ENCODE peak calls at places on chromosomes 12 and 14, in eight cellular contexts. One of them, this sample, is unnamed.
A peak's percentile ranks its signal among the peaks of the same experiment; 100 is the strongest.

GRCh38 chr12:61023231-61023630 is 1237.0 kb upstream of the USP15 start:
- DNase-seq in GM23338: no peak
- DNase-seq in upper lobe of right lung: peak; percentile 45
- DNase-seq in A673: no peak
- DNase-seq in right lobe of liver: peak; percentile 34
- DNase-seq in suprapubic skin: no peak
- DNase-seq in A549: no peak
- DNase-seq in left lung: no peak
- DNase-seq in this sample: no peak

GRCh38 chr14:59439256-59440015 is 25.7 kb downstream of the GPR135 start:
- DNase-seq in GM23338: no peak
- DNase-seq in upper lobe of right lung: no peak
- DNase-seq in A673: no peak
- DNase-seq in right lobe of liver: no peak
- DNase-seq in suprapubic skin: no peak
- DNase-seq in A549: no peak
- DNase-seq in left lung: no peak
- DNase-seq in this sample: no peak

GRCh38 chr12:1760566-1761382 is 59.6 kb upstream of the LRTM2 start:
- DNase-seq in GM23338: no peak
- DNase-seq in upper lobe of right lung: no peak
- DNase-seq in A673: no peak
- DNase-seq in right lobe of liver: no peak
- DNase-seq in suprapubic skin: no peak
- DNase-seq in A549: peak; percentile 79
- DNase-seq in left lung: no peak
- DNase-seq in this sample: no peak

GRCh38 chr14:32709072-32709471 is 229.6 kb upstream of the NPAS3 start:
- DNase-seq in GM23338: no peak
- DNase-seq in upper lobe of right lung: no peak
- DNase-seq in A673: peak; percentile 64
- DNase-seq in right lobe of liver: no peak
- DNase-seq in suprapubic skin: no peak
- DNase-seq in A549: peak; percentile 11
- DNase-seq in left lung: no peak
- DNase-seq in this sample: no peak

GRCh38 chr12:106080786-106081185 is 58.0 kb downstream of the NUAK1 start:
- DNase-seq in GM23338: no peak
- DNase-seq in upper lobe of right lung: no peak
- DNase-seq in A673: no peak
- DNase-seq in right lobe of liver: no peak
- DNase-seq in suprapubic skin: no peak
- DNase-seq in A549: no peak
- DNase-seq in left lung: no peak
- DNase-seq in this sample: no peak

GRCh38 chr12:26461799-26462198 is 266.4 kb downstream of the SSPN start:
- DNase-seq in GM23338: no peak
- DNase-seq in upper lobe of right lung: no peak
- DNase-seq in A673: no peak
- DNase-seq in right lobe of liver: no peak
- DNase-seq in suprapubic skin: no peak
- DNase-seq in A549: no peak
- DNase-seq in left lung: no peak
- DNase-seq in this sample: no peak

GRCh38 chr12:14989790-14990189 is 16.9 kb downstream of the PDE6H start:
- DNase-seq in GM23338: no peak
- DNase-seq in upper lobe of right lung: no peak
- DNase-seq in A673: no peak
- DNase-seq in right lobe of liver: no peak
- DNase-seq in suprapubic skin: no peak
- DNase-seq in A549: no peak
- DNase-seq in left lung: no peak
- DNase-seq in this sample: no peak

GRCh38 chr14:73714656-73715081 is 485 bp upstream of the PNMA1 start:
- DNase-seq in GM23338: no peak
- DNase-seq in upper lobe of right lung: no peak
- DNase-seq in A673: no peak
- DNase-seq in right lobe of liver: no peak
- DNase-seq in suprapubic skin: no peak
- DNase-seq in A549: no peak
- DNase-seq in left lung: no peak
- DNase-seq in this sample: no peak

GRCh38 chr14:76267322-76268012 is 108.5 kb upstream of the ESRRB start:
- DNase-seq in GM23338: peak; percentile 80
- DNase-seq in upper lobe of right lung: peak; percentile 84
- DNase-seq in A673: peak; percentile 64
- DNase-seq in right lobe of liver: peak; percentile 78
- DNase-seq in suprapubic skin: no peak
- DNase-seq in A549: no peak
- DNase-seq in left lung: peak; percentile 64
- DNase-seq in this sample: peak; percentile 68

GRCh38 chr14:52692248-52692962 is 3.0 kb downstream of the ERO1A start:
- DNase-seq in GM23338: no peak
- DNase-seq in upper lobe of right lung: no peak
- DNase-seq in A673: no peak
- DNase-seq in right lobe of liver: no peak
- DNase-seq in suprapubic skin: no peak
- DNase-seq in A549: no peak
- DNase-seq in left lung: no peak
- DNase-seq in this sample: no peak

GRCh38 chr12:123713398-123714301 is 1.5 kb downstream of the ATP6V0A2 start:
- DNase-seq in GM23338: no peak
- DNase-seq in upper lobe of right lung: no peak
- DNase-seq in A673: peak; percentile 27
- DNase-seq in right lobe of liver: no peak
- DNase-seq in suprapubic skin: no peak
- DNase-seq in A549: no peak
- DNase-seq in left lung: no peak
- DNase-seq in this sample: no peak

GRCh38 chr12:117284160-117284559 is 77.3 kb downstream of the NOS1 start:
- DNase-seq in GM23338: no peak
- DNase-seq in upper lobe of right lung: no peak
- DNase-seq in A673: no peak
- DNase-seq in right lobe of liver: no peak
- DNase-seq in suprapubic skin: no peak
- DNase-seq in A549: peak; percentile 26
- DNase-seq in left lung: no peak
- DNase-seq in this sample: no peak

GRCh38 chr12:57522019-57522886 is at the start of gene MBD6:
- DNase-seq in GM23338: peak; percentile 87
- DNase-seq in upper lobe of right lung: peak; percentile 98
- DNase-seq in A673: peak; percentile 91
- DNase-seq in right lobe of liver: peak; percentile 96
- DNase-seq in suprapubic skin: peak; percentile 95
- DNase-seq in A549: peak; percentile 95
- DNase-seq in left lung: peak; percentile 94
- DNase-seq in this sample: peak; percentile 94
- TF ChIP-seq CTCF in GM23338: no peak
- TF ChIP-seq CTCF in upper lobe of right lung: peak; percentile 24
- TF ChIP-seq CTCF in A673: no peak
- TF ChIP-seq CTCF in right lobe of liver: no peak
- TF ChIP-seq CTCF in suprapubic skin: no peak
- TF ChIP-seq CTCF in A549: peak; percentile 6
- TF ChIP-seq CTCF in left lung: no peak
- TF ChIP-seq CTCF in this sample: no peak

GRCh38 chr14:55272922-55273321 is 1.7 kb downstream of the FBXO34 start:
- DNase-seq in GM23338: no peak
- DNase-seq in upper lobe of right lung: no peak
- DNase-seq in A673: no peak
- DNase-seq in right lobe of liver: no peak
- DNase-seq in suprapubic skin: no peak
- DNase-seq in A549: no peak
- DNase-seq in left lung: no peak
- DNase-seq in this sample: no peak

GRCh38 chr14:55274144-55274543 is 2.9 kb downstream of the FBXO34 start:
- DNase-seq in GM23338: no peak
- DNase-seq in upper lobe of right lung: no peak
- DNase-seq in A673: no peak
- DNase-seq in right lobe of liver: no peak
- DNase-seq in suprapubic skin: no peak
- DNase-seq in A549: no peak
- DNase-seq in left lung: no peak
- DNase-seq in this sample: no peak

GRCh38 chr14:55271572-55272414 is 572 bp downstream of the FBXO34 start:
- DNase-seq in GM23338: peak; percentile 71
- DNase-seq in upper lobe of right lung: peak; percentile 86
- DNase-seq in A673: peak; percentile 78
- DNase-seq in right lobe of liver: peak; percentile 75
- DNase-seq in suprapubic skin: peak; percentile 87
- DNase-seq in A549: peak; percentile 90
- DNase-seq in left lung: peak; percentile 81
- DNase-seq in this sample: peak; percentile 56

GRCh38 chr14:55272415-55272786 is 1.2 kb downstream of the FBXO34 start:
- DNase-seq in GM23338: no peak
- DNase-seq in upper lobe of right lung: no peak
- DNase-seq in A673: no peak
- DNase-seq in right lobe of liver: no peak
- DNase-seq in suprapubic skin: no peak
- DNase-seq in A549: no peak
- DNase-seq in left lung: no peak
- DNase-seq in this sample: no peak

DNA sequence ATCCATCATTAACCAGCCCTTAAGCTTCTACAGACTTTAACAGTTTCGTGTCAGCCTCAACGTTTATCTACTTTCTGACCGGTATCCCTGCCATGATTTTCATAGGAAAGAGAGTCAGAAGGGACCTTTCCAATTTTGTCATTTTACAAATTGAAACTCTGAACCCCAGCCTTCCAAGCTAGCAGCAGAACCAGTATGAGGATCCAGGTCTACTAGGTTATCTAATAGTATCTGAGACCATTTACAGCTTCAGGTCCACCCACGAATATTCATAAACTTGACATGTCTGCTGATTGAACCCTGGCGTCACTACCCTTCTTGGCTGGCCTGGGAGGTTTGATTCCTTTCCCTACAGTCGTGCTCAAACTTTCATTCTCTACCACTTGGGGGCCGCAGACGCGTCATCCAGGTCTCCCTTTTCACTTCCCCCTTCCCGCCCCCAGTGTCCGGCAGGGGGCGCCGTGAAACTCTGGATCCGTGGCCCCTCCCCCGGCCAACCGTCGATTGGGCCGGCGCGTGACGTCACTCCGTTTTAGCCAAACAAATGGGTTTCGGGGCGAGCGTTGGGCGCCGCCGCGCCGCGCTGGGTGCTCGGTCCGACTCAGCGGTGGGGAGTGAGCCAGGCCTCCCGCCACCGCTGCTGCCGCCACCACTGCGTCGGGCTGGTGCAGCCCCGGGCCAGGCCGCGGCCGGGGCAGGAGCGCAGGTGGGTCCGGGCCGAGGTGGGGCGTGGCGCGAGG is at the start of gene FBXO34:
- DNase-seq in GM23338: peak; percentile 99
- DNase-seq in upper lobe of right lung: peak; percentile 99
- DNase-seq in A673: peak; percentile 99
- DNase-seq in right lobe of liver: peak; percentile 99
- DNase-seq in suprapubic skin: peak; percentile 99
- DNase-seq in A549: peak; percentile 97
- DNase-seq in left lung: peak; percentile 98
- DNase-seq in this sample: peak; percentile 99
- H3K4me1 ChIP-seq in GM23338: peaks cover 7% of the 10 kb centered on the region
- H3K4me1 ChIP-seq in upper lobe of right lung: peaks cover 38% of the 10 kb centered on the region
- H3K4me1 ChIP-seq in A673: peaks cover 24% of the 10 kb centered on the region
- H3K4me1 ChIP-seq in right lobe of liver: peaks cover 28% of the 10 kb centered on the region
- H3K4me1 ChIP-seq in suprapubic skin: peaks cover 31% of the 10 kb centered on the region
- H3K4me1 ChIP-seq in A549: peaks cover 29% of the 10 kb centered on the region
- H3K4me1 ChIP-seq in left lung: peaks cover 11% of the 10 kb centered on the region
- H3K4me1 ChIP-seq in this sample: peaks cover 46% of the 10 kb centered on the region

GRCh38 chr14:68787235-68787727 is 5.6 kb downstream of the ZFP36L1 start:
- DNase-seq in GM23338: peak; percentile 57
- DNase-seq in upper lobe of right lung: no peak
- DNase-seq in A673: no peak
- DNase-seq in right lobe of liver: no peak
- DNase-seq in suprapubic skin: peak; percentile 77
- DNase-seq in A549: peak; percentile 53
- DNase-seq in left lung: peak; percentile 72
- DNase-seq in this sample: no peak
- H3K4me3 ChIP-seq in GM23338: no peak overlapping the region
- H3K4me3 ChIP-seq in upper lobe of right lung: peak overlapping the region; percentile 97
- H3K4me3 ChIP-seq in A673: no peak overlapping the region
- H3K4me3 ChIP-seq in right lobe of liver: peak overlapping the region; percentile 95
- H3K4me3 ChIP-seq in suprapubic skin: peak overlapping the region; percentile 66
- H3K4me3 ChIP-seq in A549: peak overlapping the region; percentile 95
- H3K4me3 ChIP-seq in left lung: no peak overlapping the region
- H3K4me3 ChIP-seq in this sample: peak overlapping the region; percentile 96

GRCh38 chr14:64757601-64758000 is 53.4 kb downstream of the PLEKHG3 start:
- DNase-seq in GM23338: no peak
- DNase-seq in upper lobe of right lung: no peak
- DNase-seq in A673: no peak
- DNase-seq in right lobe of liver: no peak
- DNase-seq in suprapubic skin: no peak
- DNase-seq in A549: no peak
- DNase-seq in left lung: no peak
- DNase-seq in this sample: no peak
- TF ChIP-seq CTCF in GM23338: no peak
- TF ChIP-seq CTCF in upper lobe of right lung: no peak
- TF ChIP-seq CTCF in A673: no peak
- TF ChIP-seq CTCF in right lobe of liver: no peak
- TF ChIP-seq CTCF in suprapubic skin: no peak
- TF ChIP-seq CTCF in A549: no peak
- TF ChIP-seq CTCF in left lung: no peak
- TF ChIP-seq CTCF in this sample: no peak

GRCh38 chr12:71948390-71948789 is 9.7 kb downstream of the TPH2 start:
- DNase-seq in GM23338: peak; percentile 37
- DNase-seq in upper lobe of right lung: no peak
- DNase-seq in A673: no peak
- DNase-seq in right lobe of liver: no peak
- DNase-seq in suprapubic skin: no peak
- DNase-seq in A549: no peak
- DNase-seq in left lung: no peak
- DNase-seq in this sample: no peak
- H3K4me1 ChIP-seq in GM23338: peaks cover 54% of the 10 kb centered on the region
- H3K4me1 ChIP-seq in upper lobe of right lung: no peaks in the 10 kb centered on the region
- H3K4me1 ChIP-seq in A673: peaks cover 8% of the 10 kb centered on the region
- H3K4me1 ChIP-seq in right lobe of liver: peaks cover 11% of the 10 kb centered on the region
- H3K4me1 ChIP-seq in suprapubic skin: no peaks in the 10 kb centered on the region
- H3K4me1 ChIP-seq in A549: no peaks in the 10 kb centered on the region
- H3K4me1 ChIP-seq in left lung: no peaks in the 10 kb centered on the region
- H3K4me1 ChIP-seq in this sample: no peaks in the 10 kb centered on the region

DNA sequence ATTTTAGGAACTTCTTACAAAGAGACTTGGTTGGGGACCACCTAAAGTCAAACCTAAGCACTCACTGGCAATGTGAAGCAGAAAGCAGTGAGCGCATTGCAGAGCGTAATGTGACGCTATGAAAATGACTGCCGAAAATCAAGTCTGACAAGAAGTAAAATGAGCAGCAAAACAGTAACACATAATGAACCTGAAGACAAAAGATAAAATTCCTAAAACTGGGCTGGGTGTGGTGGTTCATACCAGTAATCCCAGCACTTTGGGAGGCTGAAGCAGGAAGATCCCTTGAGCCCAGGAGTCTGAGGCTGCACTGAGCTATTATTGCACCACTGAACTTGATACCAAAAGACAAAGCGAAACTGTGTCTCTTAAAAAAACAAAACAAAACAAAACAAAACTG is 16.5 kb downstream of the CORO1C start:
- DNase-seq in GM23338: no peak
- DNase-seq in upper lobe of right lung: no peak
- DNase-seq in A673: no peak
- DNase-seq in right lobe of liver: no peak
- DNase-seq in suprapubic skin: no peak
- DNase-seq in A549: no peak
- DNase-seq in left lung: no peak
- DNase-seq in this sample: no peak
- H3K4me3 ChIP-seq in GM23338: no peak overlapping the region
- H3K4me3 ChIP-seq in upper lobe of right lung: no peak overlapping the region
- H3K4me3 ChIP-seq in A673: no peak overlapping the region
- H3K4me3 ChIP-seq in right lobe of liver: no peak overlapping the region
- H3K4me3 ChIP-seq in suprapubic skin: no peak overlapping the region
- H3K4me3 ChIP-seq in A549: no peak overlapping the region
- H3K4me3 ChIP-seq in left lung: no peak overlapping the region
- H3K4me3 ChIP-seq in this sample: no peak overlapping the region